ENCODE peak calls at places on chromosome X, in eight cellular contexts. V, B, J, L, P, S, F and Y are unnamed samples. For H3K36me3, the result is how much of the 10 kb centered on the place peaks cover.

GRCh38 chrX:131675596-131676194 is 131.8 kb downstream of the OR13H1 start:
- DNase-seq in V (no peak), B (no peak), J (no peak), L (no peak), P (no peak), S (no peak), F (no peak), Y (peak)

GRCh38 chrX:39855748-39856129 is 242.0 kb downstream of the BCOR start:
- DNase-seq in V (peak), B (no peak), J (peak), L (no peak), P (no peak), S (no peak), F (peak), Y (peak)

GRCh38 chrX:50049228-50049627 is 126.8 kb downstream of the CLCN5 start:
- DNase-seq in V (no peak), B (no peak), J (no peak), L (no peak), P (no peak), S (no peak), F (no peak), Y (no peak)

GRCh38 chrX:110180928-110181310 is 137.0 kb downstream of the AMMECR1 start:
- DNase-seq in V (no peak), B (no peak), J (no peak), L (no peak), P (no peak), S (no peak), F (no peak), Y (no peak)

GRCh38 chrX:44244008-44244407 is 99.5 kb downstream of the EFHC2 start:
- DNase-seq in V (no peak), B (no peak), J (no peak), L (no peak), P (no peak), S (no peak), F (peak), Y (peak)

GRCh38 chrX:45623266-45623665 is 422.6 kb upstream of the DIPK2B start:
- DNase-seq in V (no peak), B (no peak), J (no peak), L (no peak), P (no peak), S (no peak), F (no peak), Y (no peak)

GRCh38 chrX:40173662-40174593 is 76.2 kb upstream of the BCOR start:
- DNase-seq in V (peak), B (no peak), J (peak), L (peak), P (peak), S (peak), F (no peak), Y (peak)

GRCh38 chrX:10447577-10448214 is 172.7 kb downstream of the MID1 start:
- DNase-seq in V (no peak), B (no peak), J (no peak), L (peak), P (no peak), S (no peak), F (no peak), Y (no peak)

GRCh38 chrX:136909706-136910564 is 29.4 kb upstream of the RBMX start:
- DNase-seq in V (peak), B (peak), J (peak), L (peak), P (peak), S (peak), F (peak), Y (peak)

DNA sequence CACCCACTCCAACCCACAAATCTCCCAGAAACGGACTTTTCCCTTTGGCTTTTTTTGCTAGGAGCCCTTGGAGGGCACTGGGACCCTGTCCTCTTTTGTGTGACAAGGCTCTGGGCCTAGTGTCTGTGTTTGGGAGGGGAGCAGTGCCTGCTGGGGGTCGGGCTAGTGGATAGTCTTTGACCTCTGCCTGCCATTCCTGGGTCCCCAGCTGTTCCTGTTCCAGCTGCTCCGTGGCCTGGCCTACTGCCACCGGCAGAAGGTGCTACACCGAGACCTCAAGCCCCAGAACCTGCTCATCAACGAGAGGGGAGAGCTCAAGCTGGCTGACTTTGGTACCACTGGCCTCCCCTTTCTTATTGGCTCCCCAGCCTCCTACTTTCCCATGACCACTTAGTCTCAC is 6.7 kb upstream of the USP11 start:
- DNase-seq in V (no peak), B (no peak), J (no peak), L (no peak), P (no peak), S (no peak), F (no peak), Y (no peak)
- H3K36me3 ChIP-seq in V (under half), B (under half), J (half or more), L (under half), P (half or more), S (under half), F (under half), Y (under half)

DNA sequence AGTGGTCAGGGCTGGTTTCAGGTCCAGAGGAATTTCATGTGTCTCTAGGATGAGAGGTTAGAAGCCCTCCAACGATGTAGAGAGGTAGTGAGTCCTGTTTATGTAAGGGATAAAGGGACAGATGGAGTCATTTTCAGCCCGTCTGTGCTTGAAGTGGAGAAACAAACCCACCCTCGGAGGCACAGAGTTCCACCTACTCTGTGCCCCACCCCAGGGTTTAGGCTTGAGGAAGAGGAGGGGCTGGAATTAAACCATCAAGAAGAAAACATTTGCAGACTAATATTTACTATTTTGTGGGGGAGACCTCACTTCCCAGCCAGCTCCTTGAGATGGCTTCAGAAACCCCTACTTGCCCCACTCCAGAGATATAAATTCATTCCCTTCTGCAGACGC is 857 bp upstream of the GNL3L start:
- DNase-seq in V (no peak), B (no peak), J (no peak), L (no peak), P (no peak), S (no peak), F (no peak), Y (no peak)
- H3K27ac ChIP-seq in V (no peak), B (no peak), J (peak), L (no peak), P (peak), S (no peak), F (peak), Y (no peak)

GRCh38 chrX:2719774-2720447 is 28.8 kb downstream of the CD99 start:
- DNase-seq in V (no peak), B (no peak), J (no peak), L (no peak), P (no peak), S (no peak), F (no peak), Y (no peak)
- H3K36me3 ChIP-seq in V (under half), B (half or more), J (half or more), L (under half), P (half or more), S (under half), F (under half), Y (under half)

DNA sequence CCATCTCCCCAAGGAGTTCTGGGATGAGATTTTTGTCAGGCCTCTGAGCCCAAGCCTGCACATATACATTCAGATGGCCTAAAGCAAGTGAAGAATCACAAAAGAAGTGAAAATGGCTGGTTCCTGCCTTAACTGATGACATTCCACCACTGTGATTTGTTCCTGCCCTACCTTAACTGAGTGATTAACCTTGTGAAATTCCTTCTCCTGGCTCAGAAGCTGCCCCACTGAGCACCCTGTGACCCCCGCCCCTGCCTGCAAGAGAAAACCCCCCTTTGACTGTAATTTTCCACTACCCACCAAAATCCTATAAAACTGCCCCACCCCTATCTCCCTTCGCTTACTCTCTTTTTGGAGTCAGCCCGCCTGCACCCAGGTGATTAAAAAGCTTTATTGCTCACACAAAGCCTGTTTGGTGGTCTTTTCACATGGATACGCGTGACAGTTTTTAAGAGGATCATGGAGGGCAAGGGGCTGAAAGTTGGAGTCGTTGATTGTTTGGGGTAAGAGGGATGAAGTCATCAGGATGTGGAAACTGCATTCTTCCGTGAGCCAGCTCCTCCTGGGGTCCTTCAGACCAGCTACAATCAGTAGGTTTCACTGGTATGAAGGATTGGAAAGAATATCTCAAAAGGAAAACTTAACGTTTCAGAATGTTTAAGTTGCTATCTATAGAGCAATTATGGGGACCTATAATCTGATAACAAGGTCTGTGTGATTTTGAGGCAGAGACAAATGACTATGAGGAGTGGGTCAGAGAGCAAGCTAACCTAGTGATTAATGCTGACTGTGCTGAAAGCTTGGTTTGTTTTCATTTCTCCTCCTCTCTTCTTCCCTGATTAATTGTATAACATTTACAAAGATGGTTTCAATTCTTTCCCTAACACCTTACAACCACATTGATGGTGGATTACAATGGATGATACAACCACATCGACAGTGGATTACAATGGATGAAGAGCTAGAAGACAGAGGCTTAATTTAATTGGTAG is 28.6 kb upstream of the MAGEA11 start:
- DNase-seq in V (no peak), B (no peak), J (no peak), L (no peak), P (no peak), S (no peak), F (no peak), Y (no peak)
- H3K27ac ChIP-seq in V (no peak), B (no peak), J (no peak), L (no peak), P (no peak), S (no peak), F (no peak), Y (no peak)

DNA sequence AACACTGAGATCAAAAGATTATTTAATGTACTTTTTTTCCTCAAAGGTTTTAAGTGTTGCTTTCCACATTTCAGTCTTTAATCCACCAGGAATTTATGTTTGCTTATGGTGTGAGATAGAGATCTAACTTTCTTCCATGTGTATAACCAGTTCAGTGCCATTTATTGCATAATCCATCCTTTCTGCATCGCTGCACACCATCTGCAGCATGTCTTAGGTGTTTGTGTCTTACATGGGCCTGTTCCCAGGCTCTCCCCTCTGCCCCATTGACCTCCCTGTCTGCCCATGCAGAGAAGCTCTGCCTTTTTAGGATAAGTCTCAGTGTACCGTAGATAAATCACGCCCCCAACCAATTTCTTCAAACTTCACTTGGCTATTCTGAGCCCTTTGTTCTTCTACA is 30.3 kb downstream of the NSDHL start:
- DNase-seq in V (no peak), B (no peak), J (no peak), L (no peak), P (no peak), S (no peak), F (no peak), Y (no peak)
- H3K36me3 ChIP-seq in V (under half), B (under half), J (half or more), L (under half), P (under half), S (under half), F (under half), Y (under half)

GRCh38 chrX:13647709-13648212 is 5.2 kb upstream of the TCEANC start:
- DNase-seq in V (peak), B (peak), J (peak), L (peak), P (peak), S (peak), F (peak), Y (no peak)
- H3K27ac ChIP-seq in V (no peak), B (no peak), J (peak), L (no peak), P (peak), S (peak), F (peak), Y (no peak)

GRCh38 chrX:154780968-154781367 is 18.3 kb downstream of the DKC1 start:
- DNase-seq in V (no peak), B (no peak), J (no peak), L (no peak), P (no peak), S (no peak), F (no peak), Y (no peak)

GRCh38 chrX:154774622-154775021 is 12.0 kb downstream of the DKC1 start:
- DNase-seq in V (no peak), B (no peak), J (no peak), L (no peak), P (no peak), S (no peak), F (no peak), Y (no peak)

GRCh38 chrX:154779261-154779660 is 16.6 kb downstream of the DKC1 start:
- DNase-seq in V (no peak), B (no peak), J (no peak), L (no peak), P (no peak), S (no peak), F (no peak), Y (no peak)

GRCh38 chrX:154775611-154776349 is 13.1 kb downstream of the DKC1 start:
- DNase-seq in V (no peak), B (peak), J (no peak), L (peak), P (no peak), S (no peak), F (no peak), Y (peak)

DNA sequence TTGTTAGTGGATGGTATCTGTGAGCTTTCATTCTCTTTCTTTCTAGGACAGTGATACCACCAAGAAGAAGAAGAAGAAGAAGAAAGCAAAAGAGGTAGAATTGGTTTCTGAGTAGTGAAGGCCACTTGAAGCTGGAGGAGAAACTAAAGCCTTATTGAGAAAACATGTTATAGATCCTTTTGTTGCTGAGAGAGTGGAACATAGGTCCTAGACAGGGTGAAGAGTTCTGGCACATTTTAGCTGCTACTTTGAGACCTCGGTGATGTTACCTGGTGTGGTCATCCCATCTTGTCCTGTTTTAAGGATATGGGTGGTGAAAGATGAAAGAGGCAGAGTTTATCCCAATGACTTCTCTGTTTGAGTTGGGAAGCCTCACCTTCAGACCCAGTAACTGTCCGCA is 14.1 kb downstream of the DKC1 start:
- DNase-seq in V (no peak), B (no peak), J (no peak), L (no peak), P (no peak), S (no peak), F (no peak), Y (no peak)
- H3K36me3 ChIP-seq in V (under half), B (under half), J (half or more), L (under half), P (half or more), S (under half), F (under half), Y (under half)

DNA sequence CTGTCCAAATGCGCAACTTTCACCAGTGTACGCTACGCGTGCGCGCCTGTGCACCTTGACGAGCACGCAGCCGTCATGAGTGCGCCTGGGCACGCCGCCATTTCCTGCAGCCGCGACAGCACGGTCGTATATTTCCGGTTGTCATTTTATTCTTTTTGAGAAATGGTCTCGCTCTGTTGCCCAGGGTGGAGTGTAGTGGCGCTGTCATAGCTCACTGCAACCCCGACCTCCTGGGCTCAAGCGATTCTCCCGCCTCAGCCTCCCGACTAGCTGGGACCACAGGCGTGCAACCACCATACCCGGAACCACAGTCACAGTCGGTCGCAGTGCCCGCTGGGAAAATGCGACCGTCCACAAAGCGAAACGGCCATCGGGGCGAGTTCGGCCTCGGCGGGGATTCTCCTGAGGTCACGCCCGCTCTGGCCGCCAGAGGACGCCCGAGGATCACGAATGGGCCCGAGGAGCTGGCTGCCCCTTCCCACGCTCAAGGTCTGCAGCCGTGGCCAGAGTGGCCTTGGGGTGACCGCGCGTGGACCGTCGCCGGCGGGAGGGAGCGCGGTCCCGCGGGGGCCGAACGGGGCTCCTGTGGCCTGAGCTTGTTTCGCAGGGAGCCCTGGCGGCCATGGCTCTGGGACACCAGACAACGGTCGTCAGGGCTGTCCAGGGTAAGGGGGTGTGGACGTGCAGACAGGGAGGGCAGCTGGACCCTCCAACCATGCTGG is 23.7 kb upstream of the PNMA3 start:
- DNase-seq in V (peak), B (peak), J (peak), L (peak), P (peak), S (peak), F (peak), Y (peak)
- H3K27ac ChIP-seq in V (peak), B (no peak), J (peak), L (no peak), P (peak), S (no peak), F (no peak), Y (no peak)

DNA sequence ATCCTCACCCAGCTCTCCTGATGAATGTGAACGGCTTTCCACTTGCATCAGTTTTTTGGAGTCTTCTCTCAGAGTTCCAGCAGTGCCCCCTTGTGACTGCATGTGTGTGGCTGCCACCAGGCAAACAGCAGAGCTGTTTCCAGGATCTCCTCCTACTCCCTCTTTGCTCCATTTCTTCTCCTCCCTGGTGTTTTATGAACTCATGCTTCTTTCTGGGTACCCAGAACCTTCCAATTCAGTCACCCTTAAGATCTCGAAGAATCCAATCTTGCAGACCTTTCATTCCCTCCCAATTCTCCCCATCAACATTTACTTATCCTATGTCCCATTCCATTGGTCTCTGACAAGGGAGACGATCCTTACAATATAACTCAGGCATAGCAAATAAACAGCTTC is 6.8 kb upstream of the TCEANC start:
- DNase-seq in V (no peak), B (peak), J (peak), L (peak), P (peak), S (peak), F (no peak), Y (peak)
- H3K36me3 ChIP-seq in V (under half), B (under half), J (under half), L (under half), P (under half), S (under half), F (under half), Y (under half)